ENCODE peak calls at places on chromosome X, in nine cellular contexts. E, W, R, Z, K, P, Q, O and M are unnamed samples.

GRCh38 chrX:4708970-4709760 is 995.7 kb upstream of the PRKX start:
- DNase-seq in E (no peak), W (no peak), R (no peak), Z (no peak), K (no peak), P (no peak), Q (no peak), O (no peak), M (no peak)

GRCh38 chrX:55841962-55842752 is 124.6 kb downstream of the RRAGB start:
- DNase-seq in E (no peak), W (no peak), R (no peak), Z (no peak), K (no peak), P (no peak), Q (no peak), O (no peak), M (no peak)

GRCh38 chrX:19862634-19863236 is 24.7 kb downstream of the SH3KBP1 start:
- DNase-seq in E (no peak), W (peak; percentile 54), R (no peak), Z (no peak), K (no peak), P (no peak), Q (no peak), O (no peak), M (no peak)

GRCh38 chrX:18856645-18856997 is 127.3 kb downstream of the PHKA2 start:
- DNase-seq in E (no peak), W (no peak), R (no peak), Z (no peak), K (no peak), P (no peak), Q (no peak), O (no peak), M (no peak)

GRCh38 chrX:136065044-136065671 is 79.9 kb downstream of the SLC9A6 start:
- DNase-seq in E (no peak), W (no peak), R (no peak), Z (no peak), K (peak; percentile 6), P (peak; percentile 5), Q (peak; percentile 81), O (peak; percentile 46), M (no peak)

GRCh38 chrX:70424801-70425200 is 1.7 kb downstream of the GDPD2 start:
- DNase-seq in E (no peak), W (no peak), R (no peak), Z (no peak), K (no peak), P (no peak), Q (no peak), O (no peak), M (no peak)

GRCh38 chrX:73913580-73913979 is 350.6 kb downstream of the CHIC1 start:
- DNase-seq in E (no peak), W (no peak), R (no peak), Z (no peak), K (no peak), P (no peak), Q (no peak), O (no peak), M (no peak)

GRCh38 chrX:19774905-19775304 is 112.5 kb downstream of the SH3KBP1 start:
- DNase-seq in E (no peak), W (no peak), R (no peak), Z (no peak), K (no peak), P (no peak), Q (no peak), O (peak; percentile 43), M (no peak)

GRCh38 chrX:68254738-68255645 is 178.3 kb downstream of the OPHN1 start:
- DNase-seq in E (no peak), W (no peak), R (no peak), Z (no peak), K (no peak), P (no peak), Q (no peak), O (no peak), M (no peak)